ENCODE peak calls at places on chromosomes 11 and 22, in ten cellular contexts. One of them, this sample, is unnamed.

GRCh38 chr11:92211576-92212167 is 12.9 kb upstream of the FAT3 start:
- DNase-seq in fibroblast of mammary gland: peak; percentile 17
- DNase-seq in tibial artery: no peak
- DNase-seq in sigmoid colon: no peak
- DNase-seq in psoas muscle: no peak
- DNase-seq in fibroblast of lung: peak; percentile 39
- DNase-seq in bronchial epithelial cell: peak; percentile 31
- DNase-seq in fibroblast of the aortic adventitia: no peak
- DNase-seq in choroid plexus epithelial cell: peak; percentile 46
- DNase-seq in GM12865: no peak
- DNase-seq in this sample: no peak

GRCh38 chr11:47087801-47088200 is 88.9 kb downstream of the ARFGAP2 start:
- DNase-seq in sigmoid colon: no peak
- DNase-seq in choroid plexus epithelial cell: peak; percentile 21
- DNase-seq in psoas muscle: no peak
- DNase-seq in GM12865: no peak
- DNase-seq in fibroblast of the aortic adventitia: no peak
- DNase-seq in fibroblast of lung: no peak
- DNase-seq in bronchial epithelial cell: no peak
- DNase-seq in tibial artery: no peak
- DNase-seq in fibroblast of mammary gland: no peak
- DNase-seq in this sample: no peak

GRCh38 chr11:116471608-116472007 is 301.2 kb downstream of the BUD13 start:
- DNase-seq in psoas muscle: no peak
- DNase-seq in fibroblast of the aortic adventitia: peak; percentile 88
- DNase-seq in fibroblast of mammary gland: peak; percentile 1
- DNase-seq in bronchial epithelial cell: peak; percentile 66
- DNase-seq in tibial artery: no peak
- DNase-seq in choroid plexus epithelial cell: peak; percentile 15
- DNase-seq in fibroblast of lung: peak; percentile 2
- DNase-seq in GM12865: no peak
- DNase-seq in sigmoid colon: no peak
- DNase-seq in this sample: no peak

GRCh38 chr11:75474878-75475766 is 42.1 kb upstream of the KLHL35 start:
- DNase-seq in GM12865: peak; percentile 43
- DNase-seq in fibroblast of mammary gland: peak; percentile 65
- DNase-seq in choroid plexus epithelial cell: peak; percentile 82
- DNase-seq in tibial artery: no peak
- DNase-seq in sigmoid colon: no peak
- DNase-seq in fibroblast of the aortic adventitia: no peak
- DNase-seq in psoas muscle: peak; percentile 49
- DNase-seq in fibroblast of lung: peak; percentile 52
- DNase-seq in bronchial epithelial cell: no peak
- DNase-seq in this sample: no peak

GRCh38 chr22:22867996-22868715 is 19.5 kb upstream of the IGLL5 start:
- DNase-seq in fibroblast of mammary gland: no peak
- DNase-seq in choroid plexus epithelial cell: no peak
- DNase-seq in bronchial epithelial cell: no peak
- DNase-seq in fibroblast of the aortic adventitia: no peak
- DNase-seq in sigmoid colon: no peak
- DNase-seq in tibial artery: no peak
- DNase-seq in fibroblast of lung: no peak
- DNase-seq in GM12865: no peak
- DNase-seq in psoas muscle: no peak
- DNase-seq in this sample: no peak

GRCh38 chr11:128694618-128695481 is 978 bp downstream of the FLI1 start:
- DNase-seq in fibroblast of lung: peak; percentile 17
- DNase-seq in sigmoid colon: peak; percentile 69
- DNase-seq in fibroblast of the aortic adventitia: peak; percentile 42
- DNase-seq in GM12865: peak; percentile 40
- DNase-seq in bronchial epithelial cell: no peak
- DNase-seq in tibial artery: no peak
- DNase-seq in fibroblast of mammary gland: no peak
- DNase-seq in psoas muscle: no peak
- DNase-seq in choroid plexus epithelial cell: peak; percentile 41
- DNase-seq in this sample: no peak

GRCh38 chr11:91857194-91857593 is 367.4 kb upstream of the FAT3 start:
- DNase-seq in choroid plexus epithelial cell: peak; percentile 10
- DNase-seq in fibroblast of mammary gland: peak; percentile 34
- DNase-seq in fibroblast of lung: peak; percentile 86
- DNase-seq in psoas muscle: no peak
- DNase-seq in sigmoid colon: no peak
- DNase-seq in tibial artery: no peak
- DNase-seq in fibroblast of the aortic adventitia: no peak
- DNase-seq in GM12865: no peak
- DNase-seq in bronchial epithelial cell: peak; percentile 52
- DNase-seq in this sample: peak; percentile 69

GRCh38 chr11:65569164-65569972 is 909 bp upstream of the ZNRD2 start:
- DNase-seq in GM12865: no peak
- DNase-seq in fibroblast of lung: no peak
- DNase-seq in tibial artery: no peak
- DNase-seq in choroid plexus epithelial cell: no peak
- DNase-seq in fibroblast of the aortic adventitia: no peak
- DNase-seq in bronchial epithelial cell: no peak
- DNase-seq in sigmoid colon: no peak
- DNase-seq in fibroblast of mammary gland: no peak
- DNase-seq in psoas muscle: peak; percentile 66
- DNase-seq in this sample: no peak

GRCh38 chr11:69444381-69445130 is 36.9 kb upstream of the LINC01488 start:
- DNase-seq in psoas muscle: peak; percentile 74
- DNase-seq in sigmoid colon: peak; percentile 90
- DNase-seq in fibroblast of lung: peak; percentile 94
- DNase-seq in GM12865: no peak
- DNase-seq in tibial artery: peak; percentile 73
- DNase-seq in bronchial epithelial cell: peak; percentile 88
- DNase-seq in fibroblast of the aortic adventitia: peak; percentile 95
- DNase-seq in fibroblast of mammary gland: peak; percentile 93
- DNase-seq in choroid plexus epithelial cell: peak; percentile 97
- DNase-seq in this sample: peak; percentile 76

GRCh38 chr11:69443138-69443967 is 38.1 kb upstream of the LINC01488 start:
- DNase-seq in psoas muscle: peak; percentile 91
- DNase-seq in bronchial epithelial cell: peak; percentile 72
- DNase-seq in choroid plexus epithelial cell: peak; percentile 92
- DNase-seq in fibroblast of mammary gland: peak; percentile 91
- DNase-seq in sigmoid colon: peak; percentile 94
- DNase-seq in GM12865: peak; percentile 74
- DNase-seq in tibial artery: peak; percentile 83
- DNase-seq in fibroblast of the aortic adventitia: peak; percentile 88
- DNase-seq in fibroblast of lung: peak; percentile 84
- DNase-seq in this sample: peak; percentile 79

GRCh38 chr11:69442012-69442806 is 39.3 kb upstream of the LINC01488 start:
- DNase-seq in fibroblast of lung: no peak
- DNase-seq in bronchial epithelial cell: peak; percentile 83
- DNase-seq in fibroblast of mammary gland: peak; percentile 10
- DNase-seq in tibial artery: no peak
- DNase-seq in choroid plexus epithelial cell: no peak
- DNase-seq in fibroblast of the aortic adventitia: no peak
- DNase-seq in sigmoid colon: peak; percentile 46
- DNase-seq in psoas muscle: no peak
- DNase-seq in GM12865: no peak
- DNase-seq in this sample: no peak

GRCh38 chr11:69443968-69444364 is 37.5 kb upstream of the LINC01488 start:
- DNase-seq in choroid plexus epithelial cell: peak; percentile 35
- DNase-seq in fibroblast of mammary gland: peak; percentile 62
- DNase-seq in psoas muscle: no peak
- DNase-seq in bronchial epithelial cell: peak; percentile 41
- DNase-seq in fibroblast of the aortic adventitia: peak; percentile 43
- DNase-seq in GM12865: no peak
- DNase-seq in sigmoid colon: no peak
- DNase-seq in tibial artery: no peak
- DNase-seq in fibroblast of lung: no peak
- DNase-seq in this sample: no peak

GRCh38 chr11:69442807-69443137 is 38.7 kb upstream of the LINC01488 start:
- DNase-seq in psoas muscle: no peak
- DNase-seq in fibroblast of the aortic adventitia: peak; percentile 15
- DNase-seq in choroid plexus epithelial cell: peak; percentile 60
- DNase-seq in GM12865: no peak
- DNase-seq in bronchial epithelial cell: peak; percentile 61
- DNase-seq in fibroblast of lung: peak; percentile 37
- DNase-seq in fibroblast of mammary gland: peak; percentile 48
- DNase-seq in tibial artery: no peak
- DNase-seq in sigmoid colon: no peak
- DNase-seq in this sample: peak; percentile 17
- H3K4me3 ChIP-seq in psoas muscle: peak overlapping the region; percentile 48
- H3K4me3 ChIP-seq in fibroblast of the aortic adventitia: no peak overlapping the region
- H3K4me3 ChIP-seq in choroid plexus epithelial cell: no peak overlapping the region
- H3K4me3 ChIP-seq in GM12865: no peak overlapping the region
- H3K4me3 ChIP-seq in bronchial epithelial cell: no peak overlapping the region
- H3K4me3 ChIP-seq in fibroblast of lung: no peak overlapping the region
- H3K4me3 ChIP-seq in fibroblast of mammary gland: no peak overlapping the region
- H3K4me3 ChIP-seq in tibial artery: peak overlapping the region; percentile 44
- H3K4me3 ChIP-seq in sigmoid colon: no peak overlapping the region
- H3K4me3 ChIP-seq in this sample: no peak overlapping the region

GRCh38 chr11:134643115-134643514 is 231.1 kb upstream of the B3GAT1 start:
- DNase-seq in GM12865: no peak
- DNase-seq in bronchial epithelial cell: no peak
- DNase-seq in choroid plexus epithelial cell: no peak
- DNase-seq in fibroblast of mammary gland: no peak
- DNase-seq in sigmoid colon: peak; percentile 53
- DNase-seq in psoas muscle: no peak
- DNase-seq in fibroblast of lung: no peak
- DNase-seq in tibial artery: no peak
- DNase-seq in fibroblast of the aortic adventitia: no peak
- DNase-seq in this sample: no peak
- TF ChIP-seq CTCF in GM12865: no peak
- TF ChIP-seq CTCF in bronchial epithelial cell: no peak
- TF ChIP-seq CTCF in choroid plexus epithelial cell: no peak
- TF ChIP-seq CTCF in fibroblast of mammary gland: no peak
- TF ChIP-seq CTCF in sigmoid colon: no peak
- TF ChIP-seq CTCF in psoas muscle: no peak
- TF ChIP-seq CTCF in fibroblast of lung: no peak
- TF ChIP-seq CTCF in tibial artery: no peak
- TF ChIP-seq CTCF in fibroblast of the aortic adventitia: no peak
- TF ChIP-seq CTCF in this sample: no peak

GRCh38 chr22:28710112-28710888 is 30.7 kb upstream of the TTC28 start:
- DNase-seq in GM12865: no peak
- DNase-seq in fibroblast of mammary gland: peak; percentile 85
- DNase-seq in fibroblast of lung: peak; percentile 93
- DNase-seq in bronchial epithelial cell: peak; percentile 83
- DNase-seq in choroid plexus epithelial cell: peak; percentile 94
- DNase-seq in fibroblast of the aortic adventitia: peak; percentile 91
- DNase-seq in sigmoid colon: no peak
- DNase-seq in tibial artery: no peak
- DNase-seq in psoas muscle: no peak
- DNase-seq in this sample: no peak

GRCh38 chr22:28711820-28712777 is 29.5 kb downstream of the CHEK2 start:
- DNase-seq in fibroblast of lung: peak; percentile 98
- DNase-seq in bronchial epithelial cell: peak; percentile 97
- DNase-seq in tibial artery: peak; percentile 22
- DNase-seq in GM12865: no peak
- DNase-seq in fibroblast of the aortic adventitia: peak; percentile 98
- DNase-seq in sigmoid colon: no peak
- DNase-seq in psoas muscle: no peak
- DNase-seq in choroid plexus epithelial cell: peak; percentile 96
- DNase-seq in fibroblast of mammary gland: peak; percentile 98
- DNase-seq in this sample: peak; percentile 88

GRCh38 chr22:28711341-28711740 is 30.3 kb downstream of the CHEK2 start:
- DNase-seq in fibroblast of mammary gland: no peak
- DNase-seq in tibial artery: no peak
- DNase-seq in fibroblast of the aortic adventitia: peak; percentile 10
- DNase-seq in choroid plexus epithelial cell: no peak
- DNase-seq in sigmoid colon: no peak
- DNase-seq in fibroblast of lung: no peak
- DNase-seq in GM12865: no peak
- DNase-seq in bronchial epithelial cell: no peak
- DNase-seq in psoas muscle: no peak
- DNase-seq in this sample: no peak

GRCh38 chr22:28714043-28714442 is 27.6 kb downstream of the CHEK2 start:
- DNase-seq in bronchial epithelial cell: peak; percentile 23
- DNase-seq in sigmoid colon: no peak
- DNase-seq in psoas muscle: no peak
- DNase-seq in fibroblast of lung: no peak
- DNase-seq in fibroblast of mammary gland: peak; percentile 36
- DNase-seq in GM12865: peak; percentile 7
- DNase-seq in fibroblast of the aortic adventitia: no peak
- DNase-seq in tibial artery: no peak
- DNase-seq in choroid plexus epithelial cell: no peak
- DNase-seq in this sample: no peak

GRCh38 chr22:28710889-28711285 is 30.7 kb downstream of the CHEK2 start:
- DNase-seq in bronchial epithelial cell: no peak
- DNase-seq in psoas muscle: no peak
- DNase-seq in fibroblast of lung: peak; percentile 40
- DNase-seq in tibial artery: no peak
- DNase-seq in fibroblast of the aortic adventitia: peak; percentile 74
- DNase-seq in sigmoid colon: no peak
- DNase-seq in fibroblast of mammary gland: peak; percentile 60
- DNase-seq in choroid plexus epithelial cell: peak; percentile 48
- DNase-seq in GM12865: no peak
- DNase-seq in this sample: no peak
- H3K4me3 ChIP-seq in bronchial epithelial cell: no peak overlapping the region
- H3K4me3 ChIP-seq in psoas muscle: peak overlapping the region; percentile 58
- H3K4me3 ChIP-seq in fibroblast of lung: peak overlapping the region; percentile 13
- H3K4me3 ChIP-seq in tibial artery: no peak overlapping the region
- H3K4me3 ChIP-seq in fibroblast of the aortic adventitia: peak overlapping the region; percentile 26
- H3K4me3 ChIP-seq in sigmoid colon: no peak overlapping the region
- H3K4me3 ChIP-seq in fibroblast of mammary gland: no peak overlapping the region
- H3K4me3 ChIP-seq in choroid plexus epithelial cell: no peak overlapping the region
- H3K4me3 ChIP-seq in GM12865: no peak overlapping the region
- H3K4me3 ChIP-seq in this sample: no peak overlapping the region

GRCh38 chr11:71410363-71410966 is 37.7 kb downstream of the DHCR7 start:
- DNase-seq in GM12865: no peak
- DNase-seq in sigmoid colon: no peak
- DNase-seq in tibial artery: no peak
- DNase-seq in psoas muscle: no peak
- DNase-seq in choroid plexus epithelial cell: no peak
- DNase-seq in bronchial epithelial cell: no peak
- DNase-seq in fibroblast of lung: no peak
- DNase-seq in fibroblast of the aortic adventitia: no peak
- DNase-seq in fibroblast of mammary gland: no peak
- DNase-seq in this sample: no peak

GRCh38 chr11:71404209-71404608 is 44.0 kb downstream of the DHCR7 start:
- DNase-seq in fibroblast of lung: no peak
- DNase-seq in bronchial epithelial cell: no peak
- DNase-seq in choroid plexus epithelial cell: no peak
- DNase-seq in fibroblast of the aortic adventitia: no peak
- DNase-seq in sigmoid colon: no peak
- DNase-seq in psoas muscle: no peak
- DNase-seq in fibroblast of mammary gland: no peak
- DNase-seq in tibial artery: no peak
- DNase-seq in GM12865: no peak
- DNase-seq in this sample: no peak

GRCh38 chr11:71407356-71407755 is 40.8 kb downstream of the DHCR7 start:
- DNase-seq in GM12865: no peak
- DNase-seq in choroid plexus epithelial cell: no peak
- DNase-seq in tibial artery: no peak
- DNase-seq in psoas muscle: no peak
- DNase-seq in bronchial epithelial cell: no peak
- DNase-seq in fibroblast of mammary gland: no peak
- DNase-seq in sigmoid colon: no peak
- DNase-seq in fibroblast of the aortic adventitia: no peak
- DNase-seq in fibroblast of lung: no peak
- DNase-seq in this sample: no peak

GRCh38 chr11:71408826-71409225 is 39.4 kb downstream of the DHCR7 start:
- DNase-seq in choroid plexus epithelial cell: no peak
- DNase-seq in fibroblast of the aortic adventitia: no peak
- DNase-seq in GM12865: no peak
- DNase-seq in bronchial epithelial cell: no peak
- DNase-seq in fibroblast of lung: no peak
- DNase-seq in psoas muscle: no peak
- DNase-seq in sigmoid colon: no peak
- DNase-seq in tibial artery: no peak
- DNase-seq in fibroblast of mammary gland: no peak
- DNase-seq in this sample: no peak

DNA sequence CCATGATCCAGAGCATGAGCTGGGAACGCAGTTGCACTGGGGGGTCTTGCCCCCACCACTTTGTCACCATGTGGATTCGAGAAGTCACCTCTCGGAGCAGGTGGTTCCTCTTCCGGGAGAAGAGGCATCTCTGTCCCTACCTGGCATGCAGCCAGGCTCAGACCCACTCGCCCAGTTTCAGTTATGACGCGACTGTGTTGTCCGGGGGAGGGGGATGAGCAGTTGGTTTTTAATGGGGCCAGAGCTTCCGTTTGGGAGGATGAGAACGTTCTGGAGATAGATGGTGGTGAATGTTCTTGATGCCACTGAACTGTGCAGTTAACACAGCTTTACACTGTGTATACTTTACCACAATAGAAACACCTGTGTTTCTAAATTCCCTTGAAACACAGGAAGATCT is 41.5 kb downstream of the DHCR7 start:
- DNase-seq in fibroblast of the aortic adventitia: no peak
- DNase-seq in sigmoid colon: no peak
- DNase-seq in tibial artery: no peak
- DNase-seq in GM12865: no peak
- DNase-seq in fibroblast of mammary gland: no peak
- DNase-seq in fibroblast of lung: no peak
- DNase-seq in bronchial epithelial cell: no peak
- DNase-seq in psoas muscle: no peak
- DNase-seq in choroid plexus epithelial cell: no peak
- DNase-seq in this sample: no peak
- TF ChIP-seq CTCF in fibroblast of the aortic adventitia: no peak
- TF ChIP-seq CTCF in sigmoid colon: no peak
- TF ChIP-seq CTCF in tibial artery: no peak
- TF ChIP-seq CTCF in GM12865: no peak
- TF ChIP-seq CTCF in fibroblast of mammary gland: no peak
- TF ChIP-seq CTCF in fibroblast of lung: no peak
- TF ChIP-seq CTCF in bronchial epithelial cell: no peak
- TF ChIP-seq CTCF in psoas muscle: no peak
- TF ChIP-seq CTCF in choroid plexus epithelial cell: no peak
- TF ChIP-seq CTCF in this sample: no peak

This sample was measured in retinal pigment epithelial cell.